ENCODE peak calls at places on chromosomes 16 and 17, in four cellular contexts. K is WTC11, F is neural progenitor cell, S is neural crest cell. N is an unnamed sample.

GRCh38 chr17:40922239-40922638 is 15.2 kb downstream of the KRT23 start:
- DNase-seq in F (no peak), K (no peak), S (no peak), N (peak; percentile 86)

GRCh38 chr16:75038036-75038959 is 39.5 kb downstream of the ZNRF1 start:
- DNase-seq in K (no peak), F (no peak), S (no peak), N (no peak)

GRCh38 chr17:65194670-65195334 is 57.6 kb downstream of the RGS9 start:
- DNase-seq in K (peak; percentile 25), F (no peak), S (no peak), N (no peak)

GRCh38 chr17:45101883-45102811 is 30.2 kb downstream of the PLCD3 start:
- DNase-seq in K (no peak), S (no peak), F (no peak), N (no peak)

GRCh38 chr17:77329741-77330531 is 189.2 kb downstream of the SEC14L1 start:
- DNase-seq in F (no peak), S (no peak), K (peak; percentile 10), N (no peak)

GRCh38 chr17:17204041-17204591 is 2.0 kb downstream of the PLD6 start:
- DNase-seq in K (no peak), S (no peak), F (no peak), N (no peak)

GRCh38 chr17:1562178-1562643 is 381 bp downstream of the PITPNA start:
- DNase-seq in K (no peak), S (peak; percentile 33), F (no peak), N (peak; percentile 30)

GRCh38 chr17:32323784-32324590 is 18.0 kb downstream of the C17orf75 start:
- DNase-seq in K (no peak), S (no peak), F (peak; percentile 60), N (peak; percentile 16)

GRCh38 chr16:75909746-75910145 is 183.5 kb upstream of the CPHXL start:
- DNase-seq in F (no peak), S (no peak), K (no peak), N (no peak)

GRCh38 chr17:39051001-39051605 is 83.9 kb upstream of the FBXO47 start:
- DNase-seq in F (no peak), K (no peak), S (no peak), N (no peak)

DNA sequence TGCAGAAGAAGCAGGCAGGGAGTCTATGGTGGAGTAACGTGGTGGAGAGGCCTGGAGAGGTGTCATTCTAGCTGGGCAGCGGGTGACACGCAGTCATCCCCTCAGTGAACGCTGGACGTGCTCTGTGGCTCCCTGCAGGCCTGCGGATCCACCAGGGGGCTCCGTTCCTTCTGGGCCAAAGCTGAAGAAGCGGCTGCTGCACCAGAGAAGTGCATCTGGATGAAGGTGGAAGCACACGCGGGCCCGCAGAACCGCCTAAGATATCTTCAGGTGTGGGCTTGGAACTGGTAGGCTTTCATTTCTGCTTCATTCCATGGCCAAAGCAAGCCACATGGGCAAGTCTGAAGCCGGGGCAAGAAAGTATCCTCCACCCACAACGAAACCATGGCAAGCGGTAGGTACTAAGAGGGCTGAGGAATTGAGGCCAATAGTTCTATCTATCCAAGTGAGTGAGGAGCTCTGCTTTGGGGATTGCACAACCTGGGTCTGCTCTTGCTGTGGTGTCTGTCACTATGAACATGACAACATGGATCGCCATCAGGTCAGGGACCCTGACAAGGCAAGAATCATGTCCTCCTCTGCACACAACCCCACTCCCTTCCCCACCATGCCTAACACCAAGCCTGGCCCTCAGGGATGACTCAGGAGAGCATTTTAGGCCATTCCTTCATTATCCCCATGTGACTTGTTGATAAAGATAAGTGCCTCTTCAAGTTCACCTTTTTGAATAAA is 78.9 kb upstream of the FBXO47 start:
- DNase-seq in F (peak; percentile 52), S (no peak), K (peak; percentile 56), N (no peak)
- TF ChIP-seq CTCF in F (peak; percentile 53), S (no peak), K (no peak), N (no peak)

GRCh38 chr17:29590261-29590978 is 972 bp upstream of the GIT1 start:
- DNase-seq in K (no peak), S (no peak), F (no peak), N (peak; percentile 82)

GRCh38 chr17:29589524-29590260 is at the start of gene GIT1:
- DNase-seq in K (peak; percentile 79), F (peak; percentile 97), S (peak; percentile 79), N (peak; percentile 96)

GRCh38 chr17:29588017-29588557 is 1.4 kb downstream of the GIT1 start:
- DNase-seq in K (no peak), S (no peak), F (peak; percentile 16), N (peak; percentile 41)

GRCh38 chr17:29587591-29587990 is 1.9 kb downstream of the GIT1 start:
- DNase-seq in F (peak; percentile 79), S (no peak), K (no peak), N (no peak)

DNA sequence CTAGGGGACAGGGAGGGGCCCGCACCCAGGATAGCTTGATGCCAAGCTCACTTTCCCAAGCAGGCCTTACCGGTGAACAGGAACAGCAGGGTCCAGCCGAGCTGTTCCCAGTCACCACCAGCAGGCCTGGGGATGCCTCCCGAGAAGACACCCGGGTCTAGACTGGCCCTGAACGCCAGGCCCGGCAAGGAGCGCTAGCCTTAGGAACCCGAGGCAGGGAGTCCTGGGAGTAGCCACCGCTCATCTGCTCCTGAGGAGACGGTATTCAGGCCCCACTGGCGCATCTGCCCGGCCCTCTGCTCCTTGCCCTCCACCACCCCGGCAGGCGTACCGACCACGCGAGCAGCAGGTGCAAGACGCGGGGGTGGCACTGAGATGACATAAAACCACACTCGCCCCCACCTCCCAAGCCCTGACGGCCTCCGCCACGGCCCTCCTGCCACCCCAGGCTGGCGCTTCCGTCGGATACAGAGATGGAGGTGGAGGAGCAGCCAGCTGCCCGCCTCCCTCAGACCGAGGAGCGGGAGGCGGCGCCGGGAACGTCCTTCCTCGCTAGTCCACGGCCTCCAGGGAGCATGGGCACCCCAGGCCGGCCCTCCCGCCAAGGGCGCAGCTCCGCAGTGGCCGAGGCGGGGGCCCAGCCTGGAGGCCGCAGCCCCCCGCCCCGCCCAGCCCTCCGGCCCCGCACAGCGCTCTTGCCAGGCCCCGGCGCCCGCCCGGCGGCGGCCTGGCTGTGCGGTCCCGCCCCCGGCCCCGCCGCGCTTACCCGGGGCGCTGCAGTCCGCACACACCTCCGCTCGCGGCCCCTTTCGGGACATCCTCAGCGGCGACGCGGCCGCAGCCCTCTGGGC is 662 bp downstream of the GIT1 start:
- DNase-seq in K (no peak), F (peak; percentile 79), S (no peak), N (peak; percentile 60)
- TF ChIP-seq CTCF in K (no peak), F (no peak), S (no peak), N (no peak)

DNA sequence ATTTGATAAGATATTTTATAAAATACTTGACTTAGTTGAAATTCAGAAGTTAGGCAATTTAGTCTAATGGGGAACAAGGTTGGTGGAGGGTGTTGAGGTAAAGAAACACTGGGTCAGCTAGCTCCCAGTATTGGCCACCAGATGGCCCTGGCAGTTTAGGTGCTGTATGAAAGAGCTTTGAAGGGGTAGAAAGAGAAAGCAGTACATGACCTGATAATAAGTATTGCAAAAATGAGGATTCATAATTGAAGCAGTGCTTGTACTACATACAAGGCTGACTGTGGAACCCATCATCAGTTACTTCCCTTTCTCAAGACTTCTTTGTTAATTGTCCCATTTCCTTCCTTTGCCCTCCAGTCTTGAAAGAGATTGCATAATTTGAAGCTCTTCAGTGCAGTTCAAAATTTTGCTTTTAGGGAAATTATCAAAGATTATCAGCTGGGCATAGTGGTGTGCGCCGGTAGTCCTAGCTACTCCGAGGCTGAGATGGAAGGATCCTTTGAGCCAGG is 29.4 kb downstream of the TANC2 start:
- DNase-seq in F (peak; percentile 51), S (no peak), K (peak; percentile 38), N (peak; percentile 7)
- TF ChIP-seq CTCF in F (peak; percentile 68), S (peak; percentile 62), K (no peak), N (peak; percentile 64)

DNA sequence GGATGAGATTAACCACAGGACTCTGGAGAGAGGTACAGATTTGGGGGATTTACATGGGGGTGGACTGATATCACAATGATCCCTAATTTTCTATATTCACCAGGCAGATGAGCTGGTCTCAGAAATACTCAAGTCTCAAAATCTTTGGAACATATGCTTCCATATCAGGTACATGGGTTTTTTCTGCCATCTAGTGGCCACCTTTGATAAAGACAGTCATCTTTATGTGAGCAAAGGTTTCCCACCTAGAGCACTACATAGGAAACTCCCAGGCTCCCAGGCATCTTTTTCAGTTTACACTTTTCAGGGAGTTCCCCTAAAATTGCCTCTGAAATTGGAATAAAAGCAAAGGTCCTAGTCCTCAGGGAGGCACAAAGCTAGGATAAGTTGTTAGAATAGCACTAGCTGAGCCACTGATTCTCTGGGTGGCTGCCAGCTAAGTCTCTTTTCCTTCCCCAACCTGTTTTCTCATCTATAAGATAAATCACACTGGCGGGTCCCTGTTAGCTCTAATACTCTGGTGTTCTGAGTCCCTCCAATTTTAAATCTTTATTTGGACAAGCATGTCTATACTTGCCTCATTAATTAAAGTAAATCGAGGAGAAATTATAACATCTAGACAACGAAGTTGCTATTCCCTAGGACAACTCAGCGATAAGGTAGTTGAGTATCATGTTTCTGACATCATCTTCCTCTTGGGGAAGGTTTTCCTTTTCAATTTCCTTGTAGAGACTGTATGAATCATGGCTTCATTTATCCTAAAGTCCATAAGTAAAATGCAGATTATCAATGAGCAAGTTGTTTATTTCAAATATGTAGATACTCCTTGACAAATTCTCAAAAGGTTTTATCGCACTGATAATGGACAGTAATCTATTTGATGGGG is 19.0 kb upstream of the MON1B start:
- DNase-seq in S (peak; percentile 45), F (peak; percentile 75), K (no peak), N (peak; percentile 73)
- TF ChIP-seq CTCF in S (peak; percentile 84), F (peak; percentile 80), K (peak; percentile 74), N (peak; percentile 64)

GRCh38 chr16:23072769-23073549 is 76.3 kb downstream of the USP31 start:
- DNase-seq in K (no peak), S (no peak), F (peak; percentile 11), N (peak; percentile 26)
- TF ChIP-seq CTCF in K (peak; percentile 10), S (no peak), F (no peak), N (no peak)

DNA sequence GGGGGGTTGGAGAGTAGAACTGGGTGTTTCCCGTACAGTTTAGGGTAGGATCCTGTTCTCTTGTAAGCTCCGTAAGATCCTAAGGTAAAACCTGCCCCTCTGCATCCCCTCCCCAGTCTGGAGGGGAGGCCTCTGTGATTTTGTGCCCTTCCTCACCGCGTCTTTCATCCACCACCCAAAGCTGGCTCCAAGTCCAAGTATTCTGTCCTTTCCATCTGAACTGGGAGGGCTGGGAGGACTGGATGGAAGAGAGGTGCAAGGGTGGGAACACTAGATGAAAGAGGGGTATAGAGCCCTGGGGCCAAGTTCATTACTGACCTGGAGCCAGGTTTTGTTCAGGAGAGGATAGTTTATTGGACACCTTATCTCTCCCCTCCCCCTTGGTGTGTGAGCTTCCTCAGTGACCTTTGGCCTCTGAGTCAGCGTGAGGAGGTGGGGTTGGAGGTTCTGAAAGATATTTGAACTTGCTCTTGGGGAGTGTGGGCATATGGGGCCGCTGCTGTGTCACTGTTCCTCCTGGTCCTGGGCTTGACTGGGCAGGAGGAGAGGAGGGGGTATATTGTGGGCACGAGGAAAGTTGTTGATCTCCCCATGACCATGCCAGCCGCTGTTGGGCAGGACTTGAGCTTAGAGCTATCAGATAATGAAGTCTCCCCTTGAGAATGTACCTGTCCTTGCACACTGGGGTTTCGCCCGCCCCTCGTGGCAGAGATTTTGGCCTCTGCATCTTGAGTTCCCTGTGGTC is 1.6 kb downstream of the LASP1 start:
- DNase-seq in F (peak; percentile 17), S (no peak), K (no peak), N (peak; percentile 82)
- TF ChIP-seq CTCF in F (no peak), S (no peak), K (no peak), N (no peak)